ENCODE peak calls at places on chromosome 15, in nine cellular contexts. One of them, this sample, is unnamed.

GRCh38 chr15:47331796-47332480 is 385.4 kb upstream of the SEMA6D start:
- DNase-seq in IMR-90: peak
- DNase-seq in ovary: peak
- DNase-seq in sigmoid colon: no peak
- DNase-seq in body of pancreas: no peak
- DNase-seq in HepG2: no peak
- DNase-seq in testis: peak
- DNase-seq in A549: no peak
- DNase-seq in right lobe of liver: no peak
- DNase-seq in this sample: no peak

GRCh38 chr15:57138260-57138895 is 219.9 kb downstream of the TCF12 start:
- DNase-seq in A549: peak
- DNase-seq in ovary: no peak
- DNase-seq in body of pancreas: no peak
- DNase-seq in testis: peak
- DNase-seq in right lobe of liver: no peak
- DNase-seq in IMR-90: peak
- DNase-seq in sigmoid colon: no peak
- DNase-seq in HepG2: peak
- DNase-seq in this sample: no peak

GRCh38 chr15:41930221-41930866 is 36.5 kb upstream of the SPTBN5 start:
- DNase-seq in ovary: no peak
- DNase-seq in IMR-90: peak
- DNase-seq in HepG2: peak
- DNase-seq in A549: peak
- DNase-seq in testis: no peak
- DNase-seq in body of pancreas: no peak
- DNase-seq in right lobe of liver: no peak
- DNase-seq in sigmoid colon: no peak
- DNase-seq in this sample: peak

GRCh38 chr15:68051109-68051508 is 3.0 kb upstream of the PIAS1 start:
- DNase-seq in sigmoid colon: no peak
- DNase-seq in IMR-90: no peak
- DNase-seq in A549: peak
- DNase-seq in HepG2: no peak
- DNase-seq in testis: no peak
- DNase-seq in body of pancreas: no peak
- DNase-seq in ovary: no peak
- DNase-seq in right lobe of liver: no peak
- DNase-seq in this sample: no peak

GRCh38 chr15:90414408-90415028 is 26.5 kb downstream of the IQGAP1 start:
- DNase-seq in right lobe of liver: no peak
- DNase-seq in testis: no peak
- DNase-seq in body of pancreas: no peak
- DNase-seq in A549: peak
- DNase-seq in ovary: no peak
- DNase-seq in HepG2: no peak
- DNase-seq in sigmoid colon: no peak
- DNase-seq in IMR-90: peak
- DNase-seq in this sample: no peak

GRCh38 chr15:72554471-72555425 is 80.6 kb downstream of the ARIH1 start:
- DNase-seq in sigmoid colon: no peak
- DNase-seq in A549: peak
- DNase-seq in HepG2: peak
- DNase-seq in IMR-90: peak
- DNase-seq in body of pancreas: no peak
- DNase-seq in testis: no peak
- DNase-seq in right lobe of liver: no peak
- DNase-seq in ovary: no peak
- DNase-seq in this sample: no peak

GRCh38 chr15:36024066-36024465 is 478.1 kb upstream of the DPH6 start:
- DNase-seq in right lobe of liver: no peak
- DNase-seq in IMR-90: peak
- DNase-seq in ovary: no peak
- DNase-seq in body of pancreas: no peak
- DNase-seq in testis: no peak
- DNase-seq in sigmoid colon: no peak
- DNase-seq in HepG2: no peak
- DNase-seq in A549: no peak
- DNase-seq in this sample: no peak

GRCh38 chr15:97071658-97072057 is 741.2 kb downstream of the NR2F2 start:
- DNase-seq in right lobe of liver: no peak
- DNase-seq in sigmoid colon: no peak
- DNase-seq in IMR-90: no peak
- DNase-seq in body of pancreas: no peak
- DNase-seq in HepG2: no peak
- DNase-seq in ovary: no peak
- DNase-seq in testis: no peak
- DNase-seq in A549: no peak
- DNase-seq in this sample: no peak

GRCh38 chr15:96736384-96736783 is 405.9 kb downstream of the NR2F2 start:
- DNase-seq in IMR-90: no peak
- DNase-seq in body of pancreas: no peak
- DNase-seq in right lobe of liver: no peak
- DNase-seq in A549: no peak
- DNase-seq in HepG2: no peak
- DNase-seq in sigmoid colon: no peak
- DNase-seq in ovary: no peak
- DNase-seq in testis: no peak
- DNase-seq in this sample: no peak

GRCh38 chr15:37132826-37133417 is 32.6 kb upstream of the MEIS2 start:
- DNase-seq in ovary: no peak
- DNase-seq in body of pancreas: no peak
- DNase-seq in A549: no peak
- DNase-seq in sigmoid colon: no peak
- DNase-seq in HepG2: no peak
- DNase-seq in IMR-90: no peak
- DNase-seq in testis: no peak
- DNase-seq in right lobe of liver: no peak
- DNase-seq in this sample: no peak

GRCh38 chr15:72168131-72168825 is 29.3 kb downstream of the GRAMD2A start:
- DNase-seq in right lobe of liver: no peak
- DNase-seq in A549: no peak
- DNase-seq in testis: peak
- DNase-seq in HepG2: no peak
- DNase-seq in IMR-90: peak
- DNase-seq in ovary: peak
- DNase-seq in body of pancreas: no peak
- DNase-seq in sigmoid colon: no peak
- DNase-seq in this sample: peak

GRCh38 chr15:29937956-29938355 is 115.7 kb upstream of the TJP1 start:
- DNase-seq in body of pancreas: no peak
- DNase-seq in sigmoid colon: no peak
- DNase-seq in A549: no peak
- DNase-seq in IMR-90: peak
- DNase-seq in right lobe of liver: no peak
- DNase-seq in ovary: no peak
- DNase-seq in testis: no peak
- DNase-seq in HepG2: no peak
- DNase-seq in this sample: no peak

GRCh38 chr15:57064033-57064432 is 145.6 kb downstream of the TCF12 start:
- DNase-seq in right lobe of liver: no peak
- DNase-seq in A549: no peak
- DNase-seq in sigmoid colon: no peak
- DNase-seq in testis: no peak
- DNase-seq in body of pancreas: no peak
- DNase-seq in IMR-90: peak
- DNase-seq in ovary: no peak
- DNase-seq in HepG2: no peak
- DNase-seq in this sample: no peak

GRCh38 chr15:40307421-40308165 is at the start of gene PLCB2:
- DNase-seq in body of pancreas: no peak
- DNase-seq in sigmoid colon: peak
- DNase-seq in A549: no peak
- DNase-seq in ovary: no peak
- DNase-seq in HepG2: peak
- DNase-seq in right lobe of liver: no peak
- DNase-seq in IMR-90: no peak
- DNase-seq in testis: peak
- DNase-seq in this sample: no peak

GRCh38 chr15:80776420-80777045 is 2.6 kb upstream of the CEMIP start:
- DNase-seq in testis: peak
- DNase-seq in A549: peak
- DNase-seq in sigmoid colon: peak
- DNase-seq in HepG2: peak
- DNase-seq in ovary: peak
- DNase-seq in body of pancreas: peak
- DNase-seq in IMR-90: peak
- DNase-seq in right lobe of liver: peak
- DNase-seq in this sample: peak

GRCh38 chr15:73771380-73772095 is 18.4 kb upstream of the INSYN1 start:
- DNase-seq in A549: no peak
- DNase-seq in body of pancreas: no peak
- DNase-seq in testis: no peak
- DNase-seq in right lobe of liver: no peak
- DNase-seq in HepG2: no peak
- DNase-seq in sigmoid colon: no peak
- DNase-seq in ovary: no peak
- DNase-seq in IMR-90: no peak
- DNase-seq in this sample: no peak

GRCh38 chr15:75051161-75051560 is 27.8 kb downstream of the PPCDC start:
- DNase-seq in testis: no peak
- DNase-seq in right lobe of liver: no peak
- DNase-seq in IMR-90: no peak
- DNase-seq in sigmoid colon: no peak
- DNase-seq in ovary: no peak
- DNase-seq in A549: no peak
- DNase-seq in HepG2: no peak
- DNase-seq in body of pancreas: no peak
- DNase-seq in this sample: no peak

GRCh38 chr15:39244776-39245175 is 336.1 kb upstream of the THBS1 start:
- DNase-seq in ovary: no peak
- DNase-seq in testis: no peak
- DNase-seq in IMR-90: no peak
- DNase-seq in sigmoid colon: no peak
- DNase-seq in body of pancreas: no peak
- DNase-seq in right lobe of liver: no peak
- DNase-seq in A549: no peak
- DNase-seq in HepG2: no peak
- DNase-seq in this sample: no peak

GRCh38 chr15:22869856-22870255 is 31.4 kb downstream of the NIPA2 start:
- DNase-seq in body of pancreas: no peak
- DNase-seq in IMR-90: no peak
- DNase-seq in testis: no peak
- DNase-seq in HepG2: no peak
- DNase-seq in A549: no peak
- DNase-seq in ovary: no peak
- DNase-seq in right lobe of liver: no peak
- DNase-seq in sigmoid colon: no peak
- DNase-seq in this sample: no peak
- TF ChIP-seq POLR2A in body of pancreas: no peak
- TF ChIP-seq POLR2A in IMR-90: no peak
- TF ChIP-seq POLR2A in testis: no peak
- TF ChIP-seq POLR2A in HepG2: no peak
- TF ChIP-seq POLR2A in A549: no peak
- TF ChIP-seq POLR2A in ovary: no peak
- TF ChIP-seq POLR2A in right lobe of liver: no peak
- TF ChIP-seq POLR2A in sigmoid colon: no peak
- TF ChIP-seq POLR2A in this sample: no peak

GRCh38 chr15:82043726-82044372 is 2.0 kb downstream of the MEX3B start:
- DNase-seq in sigmoid colon: peak
- DNase-seq in HepG2: no peak
- DNase-seq in ovary: peak
- DNase-seq in right lobe of liver: no peak
- DNase-seq in IMR-90: no peak
- DNase-seq in A549: no peak
- DNase-seq in testis: no peak
- DNase-seq in body of pancreas: no peak
- DNase-seq in this sample: peak
- H3K4me3 ChIP-seq in sigmoid colon: peak
- H3K4me3 ChIP-seq in HepG2: no peak
- H3K4me3 ChIP-seq in ovary: peak
- H3K4me3 ChIP-seq in right lobe of liver: no peak
- H3K4me3 ChIP-seq in IMR-90: peak
- H3K4me3 ChIP-seq in A549: peak
- H3K4me3 ChIP-seq in testis: peak
- H3K4me3 ChIP-seq in body of pancreas: no peak
- H3K4me3 ChIP-seq in this sample: peak

GRCh38 chr15:50224606-50225005 is 40.9 kb downstream of the HDC start:
- DNase-seq in body of pancreas: no peak
- DNase-seq in HepG2: no peak
- DNase-seq in IMR-90: peak
- DNase-seq in ovary: no peak
- DNase-seq in sigmoid colon: no peak
- DNase-seq in A549: no peak
- DNase-seq in right lobe of liver: no peak
- DNase-seq in testis: no peak
- DNase-seq in this sample: no peak

GRCh38 chr15:50218691-50219090 is 36.7 kb downstream of the SLC27A2 start:
- DNase-seq in A549: no peak
- DNase-seq in body of pancreas: no peak
- DNase-seq in right lobe of liver: no peak
- DNase-seq in testis: no peak
- DNase-seq in sigmoid colon: no peak
- DNase-seq in ovary: no peak
- DNase-seq in HepG2: no peak
- DNase-seq in IMR-90: no peak
- DNase-seq in this sample: no peak

GRCh38 chr15:50225057-50225456 is 40.5 kb downstream of the HDC start:
- DNase-seq in ovary: no peak
- DNase-seq in A549: no peak
- DNase-seq in testis: no peak
- DNase-seq in body of pancreas: no peak
- DNase-seq in right lobe of liver: no peak
- DNase-seq in HepG2: no peak
- DNase-seq in IMR-90: no peak
- DNase-seq in sigmoid colon: no peak
- DNase-seq in this sample: no peak

GRCh38 chr15:50219820-50220219 is 37.8 kb downstream of the SLC27A2 start:
- DNase-seq in IMR-90: peak
- DNase-seq in HepG2: no peak
- DNase-seq in right lobe of liver: no peak
- DNase-seq in testis: no peak
- DNase-seq in A549: no peak
- DNase-seq in sigmoid colon: no peak
- DNase-seq in body of pancreas: no peak
- DNase-seq in ovary: no peak
- DNase-seq in this sample: no peak

DNA sequence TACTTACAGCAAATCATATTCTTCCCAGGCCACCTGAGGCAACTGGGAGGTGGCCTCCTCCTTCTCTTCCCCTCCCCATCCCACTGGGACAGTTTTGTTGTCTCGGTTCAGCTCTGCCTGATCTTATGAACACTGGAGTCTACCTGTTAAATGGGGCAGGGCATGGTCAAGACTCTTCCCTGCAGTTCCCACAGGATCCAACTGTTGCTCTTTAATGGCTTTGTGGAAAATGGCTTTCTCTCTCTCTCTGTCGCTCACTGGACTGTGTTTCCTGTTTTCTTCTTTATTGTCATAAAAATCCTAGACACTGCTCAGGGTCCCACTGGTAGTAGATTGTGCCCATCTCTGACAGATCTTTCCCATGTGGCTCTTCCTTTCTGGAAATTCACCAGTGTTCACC is 40.2 kb downstream of the SLC27A2 start:
- DNase-seq in A549: no peak
- DNase-seq in testis: no peak
- DNase-seq in body of pancreas: no peak
- DNase-seq in IMR-90: no peak
- DNase-seq in sigmoid colon: no peak
- DNase-seq in right lobe of liver: no peak
- DNase-seq in HepG2: no peak
- DNase-seq in ovary: no peak
- DNase-seq in this sample: no peak
- TF ChIP-seq POLR2A in A549: no peak
- TF ChIP-seq POLR2A in testis: no peak
- TF ChIP-seq POLR2A in body of pancreas: no peak
- TF ChIP-seq POLR2A in IMR-90: no peak
- TF ChIP-seq POLR2A in sigmoid colon: no peak
- TF ChIP-seq POLR2A in right lobe of liver: no peak
- TF ChIP-seq POLR2A in HepG2: no peak
- TF ChIP-seq POLR2A in ovary: no peak
- TF ChIP-seq POLR2A in this sample: no peak

GRCh38 chr15:66704783-66705113 is 2.7 kb downstream of the SMAD6 start:
- DNase-seq in body of pancreas: no peak
- DNase-seq in testis: no peak
- DNase-seq in ovary: no peak
- DNase-seq in sigmoid colon: no peak
- DNase-seq in A549: no peak
- DNase-seq in IMR-90: no peak
- DNase-seq in right lobe of liver: no peak
- DNase-seq in HepG2: no peak
- DNase-seq in this sample: no peak
- H3K4me3 ChIP-seq in body of pancreas: no peak
- H3K4me3 ChIP-seq in testis: no peak
- H3K4me3 ChIP-seq in ovary: peak
- H3K4me3 ChIP-seq in sigmoid colon: peak
- H3K4me3 ChIP-seq in A549: peak
- H3K4me3 ChIP-seq in IMR-90: peak
- H3K4me3 ChIP-seq in right lobe of liver: peak
- H3K4me3 ChIP-seq in HepG2: peak
- H3K4me3 ChIP-seq in this sample: peak